ENCODE peak calls at places on chromosomes 1 and 21, in five cellular contexts. X is GM12878, B is H1, M is NT2/D1, W is HepG2. D is an unnamed sample.

GRCh38 chr21:32611471-32611997 is 643 bp downstream of the CFAP298 start:
- DNase-seq in W (no peak), X (no peak), M (no peak), B (no peak), D (peak)

GRCh38 chr21:45264146-45264918 is 23.4 kb downstream of the POFUT2 start:
- DNase-seq in W (no peak), M (no peak), X (no peak), B (peak), D (no peak)

GRCh38 chr1:66350001-66350547 is 183.9 kb upstream of the SGIP1 start:
- DNase-seq in B (no peak), X (no peak), W (no peak), M (no peak), D (no peak)

GRCh38 chr1:53680868-53681267 is 58.1 kb downstream of the GLIS1 start:
- DNase-seq in W (no peak), M (no peak), X (no peak), B (no peak), D (no peak)

GRCh38 chr1:224333309-224333926 is 3.4 kb upstream of the NVL start:
- DNase-seq in B (no peak), W (peak), M (no peak), X (peak), D (peak)

GRCh38 chr1:33624261-33624990 is 152.0 kb downstream of the ZSCAN20 start:
- DNase-seq in B (no peak), W (no peak), X (no peak), M (no peak), D (no peak)

GRCh38 chr1:84319662-84320061 is 18.2 kb downstream of the SAMD13 start:
- DNase-seq in B (no peak), X (no peak), W (no peak), M (no peak), D (no peak)

GRCh38 chr1:190399233-190399632 is 78.4 kb downstream of the BRINP3 start:
- DNase-seq in M (no peak), B (no peak), X (no peak), W (no peak), D (no peak)

GRCh38 chr1:209720826-209721225 is 16.2 kb downstream of the HSD11B1 start:
- DNase-seq in B (no peak), M (no peak), X (no peak), W (no peak), D (no peak)

GRCh38 chr1:186486061-186486460 is 25.1 kb upstream of the PDC start:
- DNase-seq in M (no peak), W (no peak), X (no peak), B (no peak), D (no peak)

GRCh38 chr1:186483561-186483960 is 22.6 kb upstream of the PDC start:
- DNase-seq in M (no peak), W (no peak), B (no peak), X (no peak), D (no peak)

GRCh38 chr1:186481303-186481888 is 20.5 kb upstream of the PDC start:
- DNase-seq in X (no peak), M (no peak), B (no peak), W (no peak), D (no peak)

GRCh38 chr1:186479162-186479561 is 18.2 kb upstream of the PDC start:
- DNase-seq in M (no peak), W (no peak), X (no peak), B (no peak), D (no peak)

DNA sequence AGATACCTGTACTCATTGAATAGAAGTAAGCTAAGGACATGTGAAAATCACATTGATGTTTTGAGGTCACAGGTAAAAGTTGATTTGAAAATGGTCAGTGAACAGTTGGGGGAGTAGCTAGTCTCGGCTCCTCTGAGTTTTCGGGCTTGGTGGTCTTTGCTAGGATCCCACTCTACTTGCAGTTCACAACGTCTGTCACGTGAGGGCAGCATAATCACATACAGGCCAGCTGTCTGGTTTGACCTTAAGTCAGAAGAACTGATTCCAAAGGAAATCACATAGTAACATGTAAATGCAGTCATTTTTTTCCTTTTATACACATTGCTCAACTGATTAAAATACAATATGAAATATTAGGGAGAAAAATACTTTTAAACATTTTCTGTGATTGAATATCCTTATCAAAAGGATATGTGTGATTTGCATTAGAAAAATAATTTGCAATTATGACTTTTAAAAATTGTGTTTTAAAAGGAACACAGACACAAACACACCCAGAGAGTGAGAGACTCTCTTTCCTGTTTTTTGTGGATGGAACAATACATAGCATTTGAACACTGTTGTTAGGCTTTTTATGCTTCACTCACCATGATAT is 21.8 kb upstream of the PDC start:
- DNase-seq in M (peak), X (peak), B (peak), W (peak), D (peak)
- TF ChIP-seq SUZ12 in M (no peak), X (no peak), B (no peak), W (no peak), D (no peak)

DNA sequence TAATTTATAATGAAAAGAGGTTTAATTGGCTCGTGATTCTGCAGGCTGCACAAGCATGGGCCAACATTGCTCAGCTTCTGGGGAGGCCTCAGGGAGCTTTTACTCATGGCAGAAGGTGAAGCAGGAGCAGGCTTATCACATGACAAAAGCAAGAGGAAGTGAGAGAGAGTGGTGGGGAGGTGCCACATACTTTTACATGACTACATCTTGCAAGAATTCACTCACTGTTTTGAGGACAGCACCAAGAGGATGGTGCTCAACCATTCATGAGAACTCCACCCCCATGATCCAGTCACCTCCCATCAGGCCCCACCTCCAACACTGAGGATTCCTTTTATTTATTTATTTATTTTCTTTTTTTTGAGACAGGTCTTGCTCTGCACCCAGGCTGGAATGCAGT is 5.5 kb upstream of the PLEKHM2 start:
- DNase-seq in W (peak), B (no peak), M (no peak), X (peak), D (no peak)
- TF ChIP-seq SUZ12 in W (no peak), B (no peak), M (no peak), X (no peak), D (no peak)

DNA sequence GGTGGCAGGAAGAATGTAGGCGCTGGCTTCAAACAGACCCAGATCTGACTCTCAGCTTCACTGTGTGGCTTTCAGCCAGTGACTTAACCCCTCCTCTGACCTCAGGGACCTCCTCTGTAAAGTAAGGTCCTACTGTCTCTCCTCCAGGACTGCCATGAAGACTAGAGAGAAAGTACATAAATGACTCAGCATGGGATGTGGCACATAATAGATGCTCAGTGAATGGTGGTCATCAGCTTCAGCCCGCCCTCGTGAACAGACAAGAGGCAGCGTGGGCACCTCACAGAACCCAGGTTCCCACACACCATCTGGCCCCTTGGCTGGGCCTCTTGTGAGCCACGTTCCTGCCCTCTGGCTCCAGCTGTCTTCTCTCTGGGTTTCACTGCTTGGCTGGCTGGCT is 126.0 kb downstream of the SYF2 start:
- DNase-seq in W (no peak), X (no peak), B (no peak), M (no peak), D (no peak)
- TF ChIP-seq SUZ12 in W (no peak), X (no peak), B (no peak), M (no peak), D (no peak)

DNA sequence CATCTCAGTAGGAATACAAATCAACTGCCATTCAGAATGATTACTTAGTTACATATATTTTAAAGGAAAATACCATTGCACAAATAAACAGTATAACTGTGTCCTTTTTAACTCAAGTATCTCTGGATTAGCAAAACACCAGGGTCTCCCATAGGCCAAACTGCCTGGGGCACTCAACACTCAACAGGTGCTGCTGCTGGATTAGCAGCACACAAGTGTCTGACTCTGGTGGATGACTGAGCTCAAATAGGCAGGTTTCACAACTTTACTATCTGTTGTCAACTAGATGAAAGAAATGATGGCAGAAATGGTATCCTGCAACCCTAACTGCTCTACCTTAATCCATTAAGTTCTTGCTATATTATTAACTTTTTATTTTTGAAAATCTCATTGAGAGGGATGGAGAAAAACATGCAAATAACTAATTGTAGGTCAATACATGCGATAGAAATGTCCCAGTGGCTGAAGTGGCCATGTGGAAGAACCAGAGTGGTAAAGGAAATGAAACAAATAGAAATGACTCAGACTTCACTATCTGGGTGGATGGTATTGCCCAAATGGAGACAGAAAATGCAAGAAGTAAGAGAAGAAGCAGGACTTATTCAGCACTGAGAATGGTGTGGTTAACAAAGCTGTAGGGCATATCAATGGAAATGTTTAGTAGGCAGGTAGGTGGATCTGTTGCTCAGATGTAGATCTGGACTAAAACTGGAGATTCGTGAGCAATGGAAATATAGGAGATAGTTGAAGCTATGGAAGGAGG is 90.8 kb upstream of the CCDC190 start:
- DNase-seq in M (no peak), W (no peak), X (peak), B (no peak), D (no peak)
- TF ChIP-seq SUZ12 in M (no peak), W (no peak), X (no peak), B (no peak), D (no peak)

DNA sequence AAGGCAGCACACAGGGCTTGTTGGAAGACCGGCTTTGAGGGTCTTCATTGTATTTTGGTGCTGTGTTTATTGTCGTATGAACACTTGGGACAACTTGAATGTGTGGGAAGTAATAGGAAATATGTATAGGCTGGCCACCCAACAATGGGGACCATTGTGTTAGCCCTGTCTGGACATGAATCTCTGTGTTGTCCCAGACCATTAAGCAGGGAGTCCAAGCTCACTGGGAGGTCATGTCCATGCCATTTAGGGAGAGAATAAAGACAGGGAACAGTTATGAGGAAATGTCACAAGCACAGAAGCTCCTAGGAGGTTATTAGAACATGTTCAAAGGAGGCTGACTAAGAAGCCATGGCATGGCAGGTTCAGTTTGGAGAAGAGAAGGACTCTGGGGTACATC is 266.1 kb downstream of the KIF26B start:
- DNase-seq in W (no peak), M (no peak), X (no peak), B (no peak), D (no peak)
- TF ChIP-seq SUZ12 in W (no peak), M (no peak), X (no peak), B (no peak), D (no peak)

GRCh38 chr1:229117664-229118300 is 153.1 kb upstream of the RAB4A start:
- DNase-seq in M (no peak), B (no peak), X (no peak), W (no peak), D (no peak)
- TF ChIP-seq SUZ12 in M (no peak), B (no peak), X (no peak), W (no peak), D (no peak)

GRCh38 chr1:2090216-2090890 is 40.1 kb downstream of the PRKCZ start:
- DNase-seq in B (no peak), W (no peak), M (no peak), X (no peak), D (no peak)

GRCh38 chr1:2093055-2093454 is 42.8 kb downstream of the PRKCZ start:
- DNase-seq in X (no peak), B (no peak), W (no peak), M (no peak), D (no peak)

GRCh38 chr1:2089051-2089450 is 38.8 kb downstream of the PRKCZ start:
- DNase-seq in W (no peak), B (no peak), M (no peak), X (no peak), D (no peak)

GRCh38 chr1:2093636-2094035 is 43.4 kb downstream of the PRKCZ start:
- DNase-seq in B (no peak), X (no peak), M (no peak), W (no peak), D (no peak)

DNA sequence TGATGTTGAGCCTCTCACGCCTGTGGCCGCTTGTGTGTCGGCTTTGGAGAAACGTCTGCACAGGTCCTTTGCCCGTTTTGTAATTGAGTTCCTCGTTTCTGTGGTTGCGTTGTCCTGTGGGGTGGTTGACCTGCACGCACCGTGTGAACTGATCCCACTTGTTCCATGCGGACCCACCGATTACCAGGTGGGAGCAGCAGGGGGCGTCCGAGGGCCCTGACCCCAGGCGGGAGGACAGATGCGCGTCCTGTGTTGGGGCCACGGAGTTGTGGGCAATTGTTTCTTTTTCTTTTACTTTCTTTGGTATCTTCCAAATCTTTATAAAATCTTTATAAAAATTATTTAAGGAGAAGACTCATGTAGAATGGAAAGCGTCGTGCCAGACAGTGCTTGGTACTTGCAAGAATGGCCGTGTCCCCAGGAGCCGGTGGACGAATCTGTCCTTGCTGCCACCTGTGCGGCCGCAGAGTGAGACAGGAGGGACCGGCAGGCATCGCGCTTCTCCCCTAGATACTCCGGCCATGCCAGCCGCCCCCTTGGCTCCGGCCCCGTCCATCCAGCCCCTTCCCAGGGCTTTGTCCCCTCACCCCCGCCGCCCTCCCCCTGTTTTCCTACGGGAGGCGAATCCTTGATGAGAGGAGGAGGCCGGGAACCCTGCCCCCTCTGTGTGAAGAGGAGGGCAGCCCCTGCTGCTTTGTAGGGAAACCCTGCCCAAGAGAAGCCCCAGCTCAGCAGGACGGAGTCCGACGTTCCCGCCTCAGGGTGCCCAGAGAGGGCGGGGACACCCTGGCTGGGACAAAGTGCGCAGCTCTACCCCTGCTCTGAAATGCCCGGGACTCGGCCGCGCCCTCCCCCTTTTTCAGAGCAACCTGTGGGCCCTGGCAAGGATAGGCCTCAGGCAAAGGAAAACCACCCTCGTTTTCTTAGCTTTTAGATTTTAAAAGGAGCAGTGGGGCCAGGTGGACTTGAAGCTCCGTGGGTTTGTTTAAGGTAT is 41.7 kb downstream of the PRKCZ start:
- DNase-seq in M (peak), B (peak), W (peak), X (no peak), D (no peak)
- TF ChIP-seq SUZ12 in M (no peak), B (no peak), W (no peak), X (no peak), D (no peak)